ENCODE peak calls at places on chromosomes 2 and 18, in five cellular contexts. H, C, P, J and R are unnamed samples.

GRCh38 chr2:109269956-109270757 is 141.2 kb downstream of the SH3RF3 start:
- DNase-seq in P (no peak), J (no peak), H (no peak), C (no peak), R (no peak)

GRCh38 chr2:183709829-183710228 is 585.6 kb downstream of the NUP35 start:
- DNase-seq in P (no peak), C (no peak), J (no peak), H (no peak), R (no peak)

GRCh38 chr2:153432381-153432780 is 46.2 kb downstream of the RPRM start:
- DNase-seq in P (no peak), C (no peak), H (no peak), J (no peak), R (no peak)

GRCh38 chr2:151999058-151999457 is 99.8 kb downstream of the CACNB4 start:
- DNase-seq in H (no peak), C (peak; percentile 62), P (peak; percentile 19), J (peak; percentile 77), R (no peak)

GRCh38 chr2:106562232-106562631 is 75.1 kb downstream of the CD8B2 start:
- DNase-seq in P (no peak), H (no peak), C (no peak), J (no peak), R (no peak)

GRCh38 chr2:136248242-136248641 is 130.3 kb upstream of the CXCR4 start:
- DNase-seq in C (peak; percentile 41), P (peak; percentile 46), J (no peak), H (no peak), R (peak; percentile 41)

GRCh38 chr2:112173646-112174319 is 35.6 kb downstream of the FBLN7 start:
- DNase-seq in J (peak; percentile 13), H (no peak), C (no peak), P (no peak), R (peak; percentile 83)

GRCh38 chr2:15198051-15198450 is 363.1 kb downstream of the NBAS start:
- DNase-seq in H (no peak), P (no peak), C (no peak), J (no peak), R (no peak)

GRCh38 chr18:63319383-63320040 is at the start of gene BCL2:
- DNase-seq in P (no peak), J (no peak), C (no peak), H (no peak), R (no peak)

GRCh38 chr2:168717790-168718502 is 84.5 kb upstream of the NOSTRIN start:
- DNase-seq in H (no peak), C (no peak), P (no peak), J (no peak), R (no peak)

GRCh38 chr2:156339866-156340265 is 7.3 kb upstream of the NR4A2 start:
- DNase-seq in J (no peak), H (no peak), C (no peak), P (no peak), R (no peak)

GRCh38 chr18:12819330-12819729 is 64.7 kb downstream of the PTPN2 start:
- DNase-seq in P (no peak), J (no peak), C (no peak), H (no peak), R (no peak)

GRCh38 chr18:36544036-36544725 is 246.7 kb downstream of the FHOD3 start:
- DNase-seq in H (no peak), P (peak; percentile 24), C (no peak), J (no peak), R (peak; percentile 35)

GRCh38 chr2:111678651-111679050 is 205.3 kb downstream of the ANAPC1 start:
- DNase-seq in C (no peak), H (no peak), P (no peak), J (no peak), R (no peak)

GRCh38 chr2:202377308-202377736 is 1.2 kb downstream of the BMPR2 start:
- DNase-seq in J (peak; percentile 38), P (no peak), C (no peak), H (no peak), R (no peak)

GRCh38 chr2:138665932-138666331 is 114.3 kb downstream of the NXPH2 start:
- DNase-seq in J (no peak), H (no peak), P (no peak), C (no peak), R (no peak)

GRCh38 chr2:112138143-112139032 is at the start of gene FBLN7:
- DNase-seq in P (no peak), H (no peak), C (no peak), J (no peak), R (no peak)

GRCh38 chr2:1740714-1741584 is 3.4 kb downstream of the PXDN start:
- DNase-seq in C (no peak), P (no peak), H (no peak), J (no peak), R (no peak)

GRCh38 chr18:57836557-57836956 is 33.4 kb upstream of the ATP8B1 start:
- DNase-seq in H (no peak), J (no peak), P (no peak), C (no peak), R (no peak)

GRCh38 chr18:34023471-34023870 is 201.2 kb downstream of the NOL4 start:
- DNase-seq in C (no peak), H (no peak), J (no peak), P (peak; percentile 49), R (peak; percentile 22)

GRCh38 chr2:109253216-109253615 is 124.2 kb downstream of the SH3RF3 start:
- DNase-seq in J (no peak), C (no peak), P (no peak), H (no peak), R (no peak)

GRCh38 chr2:173436088-173436487 is 81.4 kb downstream of the CDCA7 start:
- DNase-seq in P (no peak), J (no peak), C (no peak), H (no peak), R (no peak)

GRCh38 chr2:134586289-134586980 is 132.4 kb downstream of the TMEM163 start:
- DNase-seq in J (no peak), C (no peak), P (no peak), H (no peak), R (no peak)

GRCh38 chr18:48319796-48320638 is 89.2 kb downstream of the ZBTB7C start:
- DNase-seq in J (no peak), P (no peak), H (no peak), C (no peak), R (no peak)

GRCh38 chr2:56168163-56168562 is 15.6 kb upstream of the CCDC85A start:
- DNase-seq in P (no peak), H (no peak), C (no peak), J (no peak), R (no peak)

GRCh38 chr18:41396211-41396610 is 558.8 kb upstream of the PIK3C3 start:
- DNase-seq in H (no peak), P (no peak), J (no peak), C (no peak), R (no peak)

GRCh38 chr18:41389936-41390667 is 564.9 kb upstream of the PIK3C3 start:
- DNase-seq in C (no peak), P (no peak), J (no peak), H (no peak), R (no peak)

GRCh38 chr18:41396861-41397260 is 558.2 kb upstream of the PIK3C3 start:
- DNase-seq in P (no peak), H (no peak), J (no peak), C (no peak), R (no peak)

GRCh38 chr18:41395695-41396094 is 559.3 kb upstream of the PIK3C3 start:
- DNase-seq in C (no peak), J (no peak), P (no peak), H (no peak), R (no peak)

DNA sequence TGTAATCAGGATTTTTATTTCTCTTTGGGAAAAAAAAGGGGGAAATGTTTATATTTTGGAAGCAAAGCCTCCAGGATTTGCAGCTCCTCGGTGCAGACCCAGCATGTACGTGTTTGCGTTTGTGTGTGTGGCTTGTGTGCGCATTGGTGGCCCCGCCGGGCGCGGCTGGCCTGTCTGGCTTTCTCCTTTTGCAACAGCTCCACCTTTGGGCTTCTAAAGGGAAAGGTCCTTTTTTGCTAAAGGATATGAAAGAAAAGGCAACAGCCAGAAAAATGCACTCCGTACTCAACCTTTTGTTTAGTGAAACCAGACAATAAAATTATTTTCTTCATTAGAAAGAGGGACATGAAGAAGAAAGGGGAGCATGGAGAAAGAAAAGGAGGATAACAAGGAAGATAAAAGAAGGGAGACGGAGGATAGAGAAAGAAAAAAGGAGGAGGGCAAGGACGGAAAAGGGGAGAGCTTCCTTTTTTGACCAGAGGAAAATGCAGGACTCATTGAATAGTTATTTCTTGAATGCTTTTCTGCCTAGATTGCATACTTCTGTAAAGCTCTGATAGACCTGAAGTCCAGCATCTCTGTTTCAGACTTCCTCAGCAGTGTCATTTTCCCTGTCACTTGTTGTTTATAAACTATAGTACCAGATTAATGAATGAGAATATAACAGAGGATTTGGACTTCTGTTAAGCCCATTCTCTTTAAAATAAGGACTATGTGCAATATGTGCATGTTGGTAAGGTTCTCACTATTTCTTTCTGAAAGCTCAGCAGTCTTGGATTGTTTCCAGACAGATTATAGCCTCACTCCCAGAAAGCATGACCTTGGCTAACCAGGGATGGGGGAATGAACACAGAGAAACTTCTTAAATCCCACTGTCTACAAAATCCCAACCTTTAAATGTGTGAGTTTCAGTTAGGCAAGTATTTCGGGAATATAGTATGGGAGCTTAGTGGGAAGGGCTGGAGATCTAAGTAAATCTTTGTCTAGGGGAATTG is 563.1 kb upstream of the PIK3C3 start:
- DNase-seq in H (peak; percentile 32), J (peak; percentile 47), P (peak; percentile 55), C (no peak), R (no peak)
- TF ChIP-seq CTCF in H (peak; percentile 88), J (peak; percentile 80), P (peak; percentile 76), C (no peak), R (peak; percentile 73)

GRCh38 chr2:213188533-213188867 is 37.1 kb upstream of the IKZF2 start:
- DNase-seq in H (no peak), C (no peak), J (no peak), P (no peak), R (no peak)
- H3K4me3 ChIP-seq in H (no peak overlapping the region), C (no peak overlapping the region), J (no peak overlapping the region), P (no peak overlapping the region), R (no peak overlapping the region)

GRCh38 chr2:17148298-17149228 is 369.7 kb downstream of the RAD51AP2 start:
- DNase-seq in P (no peak), C (peak; percentile 8), J (peak; percentile 10), H (no peak), R (no peak)
- TF ChIP-seq CTCF in P (peak; percentile 72), C (peak; percentile 56), J (peak; percentile 53), H (peak; percentile 63), R (peak; percentile 46)

GRCh38 chr18:44682871-44683221 is 2.2 kb downstream of the SETBP1 start:
- DNase-seq in J (no peak), H (no peak), C (no peak), P (no peak), R (no peak)

GRCh38 chr18:44682181-44682870 is 1.6 kb downstream of the SETBP1 start:
- DNase-seq in H (no peak), C (no peak), P (no peak), J (no peak), R (no peak)

GRCh38 chr18:44681039-44681595 is 429 bp downstream of the SETBP1 start:
- DNase-seq in C (no peak), J (no peak), P (no peak), H (no peak), R (no peak)

GRCh38 chr18:44680271-44681038 is at the start of gene SETBP1:
- DNase-seq in P (peak; percentile 39), H (no peak), C (no peak), J (no peak), R (peak; percentile 44)

DNA sequence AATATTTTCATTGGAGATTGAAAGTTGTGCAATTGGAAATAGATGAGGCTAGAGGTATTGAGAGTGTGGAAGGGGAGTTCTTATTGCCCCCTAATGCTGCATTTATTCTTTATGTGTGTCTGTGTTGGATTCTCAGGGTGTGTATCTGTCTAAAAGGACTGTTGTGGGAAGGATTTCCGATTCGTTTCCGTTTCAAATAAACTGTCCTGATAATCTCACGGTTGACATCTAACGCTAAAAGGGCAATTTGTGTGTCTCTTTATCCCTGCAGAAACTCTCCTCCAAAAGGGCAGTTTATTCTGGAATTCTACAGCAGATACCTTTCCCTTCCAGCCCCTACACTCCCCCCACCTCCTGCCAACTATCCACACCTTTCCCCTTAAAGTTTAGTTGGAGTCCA is 923 bp downstream of the SETBP1 start:
- DNase-seq in P (no peak), C (no peak), H (no peak), J (no peak), R (no peak)
- H3K4me3 ChIP-seq in P (peak overlapping the region; percentile 60), C (no peak overlapping the region), H (peak overlapping the region; percentile 13), J (no peak overlapping the region), R (peak overlapping the region; percentile 78)